ENCODE peak calls at places on chromosomes 5 and 9, in six cellular contexts. K is GM23248, M is upper lobe of right lung, U is H9, L is A172, T is kidney epithelial cell. F is an unnamed sample.

GRCh38 chr5:143014017-143014651 is 244.0 kb downstream of the ARHGAP26 start:
- DNase-seq in K (peak; percentile 38), L (peak; percentile 27), U (peak; percentile 81), T (no peak), M (peak; percentile 79), F (no peak)

GRCh38 chr9:87630266-87630665 is 95.7 kb upstream of the CTSL start:
- DNase-seq in K (no peak), L (no peak), M (no peak), U (no peak), T (no peak), F (no peak)

GRCh38 chr5:88830567-88830966 is 52.4 kb downstream of the MEF2C start:
- DNase-seq in L (no peak), T (no peak), U (no peak), M (no peak), K (no peak), F (no peak)

GRCh38 chr9:112017878-112018277 is 121.3 kb downstream of the UGCG start:
- DNase-seq in U (no peak), K (no peak), T (no peak), L (no peak), M (no peak), F (no peak)

GRCh38 chr5:8906303-8906967 is 639.4 kb downstream of the SEMA5A start:
- DNase-seq in L (peak; percentile 91), U (no peak), M (no peak), K (peak; percentile 68), T (peak; percentile 70), F (peak; percentile 13)

GRCh38 chr5:140073296-140073695 is 30.2 kb upstream of the NRG2 start:
- DNase-seq in K (peak; percentile 41), L (no peak), U (no peak), M (no peak), T (no peak), F (no peak)

GRCh38 chr9:92247296-92247695 is 46.2 kb downstream of the IARS1 start:
- DNase-seq in T (no peak), M (no peak), L (no peak), U (no peak), K (no peak), F (no peak)

GRCh38 chr5:180487556-180487955 is 6.6 kb upstream of the CNOT6 start:
- DNase-seq in L (no peak), T (no peak), M (no peak), K (no peak), U (no peak), F (no peak)

GRCh38 chr9:38046669-38047300 is 22.2 kb downstream of the SHB start:
- DNase-seq in U (peak; percentile 49), L (peak; percentile 88), K (peak; percentile 75), T (peak; percentile 63), M (no peak), F (peak; percentile 78)

GRCh38 chr5:56506586-56506985 is 273.5 kb upstream of the ANKRD55 start:
- DNase-seq in K (no peak), M (no peak), T (no peak), L (peak; percentile 40), U (no peak), F (no peak)

GRCh38 chr9:109001275-109001676 is 12.0 kb downstream of the CTNNAL1 start:
- DNase-seq in K (peak; percentile 92), M (no peak), T (peak; percentile 69), U (no peak), L (peak; percentile 81), F (peak; percentile 66)

GRCh38 chr9:132234501-132235045 is 72.7 kb downstream of the NTNG2 start:
- DNase-seq in U (peak; percentile 22), L (no peak), T (no peak), M (no peak), K (peak; percentile 30), F (no peak)

GRCh38 chr5:44001675-44002380 is 387.4 kb downstream of the FGF10 start:
- DNase-seq in M (no peak), U (no peak), K (no peak), T (no peak), L (no peak), F (no peak)

GRCh38 chr9:27303219-27303618 is 6.3 kb upstream of the EQTN start:
- DNase-seq in L (peak; percentile 75), T (peak; percentile 12), M (no peak), K (peak; percentile 27), U (peak; percentile 52), F (peak; percentile 2)

GRCh38 chr5:126477281-126477680 is 54.1 kb downstream of the GRAMD2B start:
- DNase-seq in T (no peak), M (no peak), U (no peak), K (peak; percentile 63), L (no peak), F (no peak)

GRCh38 chr9:136403538-136403914 is 3.6 kb upstream of the SNAPC4 start:
- DNase-seq in L (no peak), M (no peak), K (no peak), T (no peak), U (no peak), F (no peak)

GRCh38 chr9:5629312-5630037 is 568 bp downstream of the RIC1 start:
- DNase-seq in U (peak; percentile 39), M (peak; percentile 84), T (no peak), K (peak; percentile 73), L (no peak), F (peak; percentile 33)

GRCh38 chr5:115983519-115983918 is 21.2 kb downstream of the LVRN start:
- DNase-seq in K (no peak), T (no peak), M (no peak), U (no peak), L (no peak), F (no peak)

GRCh38 chr9:17251100-17251499 is 116.3 kb downstream of the CNTLN start:
- DNase-seq in L (no peak), T (no peak), U (no peak), K (no peak), M (no peak), F (no peak)

GRCh38 chr5:88269222-88269771 is 652 bp upstream of the TMEM161B start:
- DNase-seq in L (no peak), K (peak; percentile 44), T (peak; percentile 5), M (no peak), U (no peak), F (peak; percentile 53)

GRCh38 chr5:15783734-15784133 is 283.8 kb downstream of the FBXL7 start:
- DNase-seq in T (no peak), K (no peak), U (no peak), M (no peak), L (no peak), F (no peak)

GRCh38 chr5:10724799-10725507 is 36.1 kb downstream of the DAP start:
- DNase-seq in M (no peak), K (peak; percentile 88), U (no peak), L (peak; percentile 91), T (peak; percentile 50), F (peak; percentile 92)

GRCh38 chr5:76074487-76074886 is 8.7 kb upstream of the SV2C start:
- DNase-seq in K (no peak), L (no peak), T (no peak), U (peak; percentile 43), M (no peak), F (no peak)

GRCh38 chr9:123419721-123420559 is 63.9 kb downstream of the CRB2 start:
- DNase-seq in T (no peak), L (no peak), K (no peak), U (no peak), M (peak; percentile 55), F (no peak)

GRCh38 chr5:135222771-135223170 is 176.3 kb downstream of the MACROH2A1 start:
- DNase-seq in T (no peak), M (peak; percentile 19), U (no peak), L (no peak), K (no peak), F (no peak)

GRCh38 chr5:172769598-172770373 is 1.2 kb downstream of the DUSP1 start:
- DNase-seq in K (peak; percentile 54), T (no peak), M (no peak), L (peak; percentile 35), U (no peak), F (no peak)

GRCh38 chr5:9370256-9370655 is 175.6 kb downstream of the SEMA5A start:
- DNase-seq in T (no peak), M (no peak), U (no peak), K (peak; percentile 79), L (no peak), F (no peak)

GRCh38 chr9:68678430-68678829 is 26.6 kb upstream of the PIP5K1B start:
- DNase-seq in M (no peak), K (peak; percentile 4), L (no peak), T (no peak), U (peak; percentile 73), F (peak; percentile 53)